ENCODE peak calls at places on chromosomes 2 and 18, in five cellular contexts. One of them, this sample, is unnamed.

GRCh38 chr2:64404002-64404731 is 49.8 kb upstream of the LGALSL start:
- DNase-seq in H1: peak; percentile 54
- DNase-seq in tibial nerve: peak; percentile 77
- DNase-seq in Karpas-422: no peak
- DNase-seq in left lung: peak; percentile 79
- DNase-seq in this sample: no peak

GRCh38 chr2:17879913-17880274 is 1.4 kb downstream of the KCNS3 start:
- DNase-seq in tibial nerve: no peak
- DNase-seq in left lung: no peak
- DNase-seq in Karpas-422: no peak
- DNase-seq in H1: no peak
- DNase-seq in this sample: no peak

GRCh38 chr2:224147174-224147573 is 108.1 kb upstream of the SERPINE2 start:
- DNase-seq in Karpas-422: no peak
- DNase-seq in tibial nerve: no peak
- DNase-seq in left lung: no peak
- DNase-seq in H1: no peak
- DNase-seq in this sample: no peak

GRCh38 chr18:70132999-70133398 is 72.5 kb downstream of the RTTN start:
- DNase-seq in H1: no peak
- DNase-seq in left lung: no peak
- DNase-seq in tibial nerve: no peak
- DNase-seq in Karpas-422: no peak
- DNase-seq in this sample: no peak

GRCh38 chr18:65753520-65753919 is 2.7 kb downstream of the CDH7 start:
- DNase-seq in Karpas-422: peak; percentile 67
- DNase-seq in tibial nerve: no peak
- DNase-seq in left lung: no peak
- DNase-seq in H1: no peak
- DNase-seq in this sample: no peak

GRCh38 chr2:55115795-55116597 is 65.7 kb upstream of the RTN4 start:
- DNase-seq in Karpas-422: no peak
- DNase-seq in H1: no peak
- DNase-seq in tibial nerve: no peak
- DNase-seq in left lung: no peak
- DNase-seq in this sample: no peak

GRCh38 chr2:84807063-84807485 is 73.8 kb downstream of the TRABD2A start:
- DNase-seq in Karpas-422: no peak
- DNase-seq in left lung: no peak
- DNase-seq in tibial nerve: peak; percentile 35
- DNase-seq in H1: no peak
- DNase-seq in this sample: no peak

GRCh38 chr18:49849331-49850217 is 36.2 kb upstream of the ACAA2 start:
- DNase-seq in Karpas-422: no peak
- DNase-seq in H1: peak; percentile 58
- DNase-seq in tibial nerve: peak; percentile 4
- DNase-seq in left lung: peak; percentile 90
- DNase-seq in this sample: no peak

GRCh38 chr2:139353874-139354273 is 573.7 kb upstream of the NXPH2 start:
- DNase-seq in H1: no peak
- DNase-seq in tibial nerve: no peak
- DNase-seq in left lung: no peak
- DNase-seq in Karpas-422: no peak
- DNase-seq in this sample: no peak

GRCh38 chr2:24342110-24342910 is 18.0 kb downstream of the ITSN2 start:
- DNase-seq in tibial nerve: no peak
- DNase-seq in H1: no peak
- DNase-seq in left lung: no peak
- DNase-seq in Karpas-422: peak; percentile 78
- DNase-seq in this sample: no peak

GRCh38 chr18:7980661-7981060 is 413.5 kb downstream of the PTPRM start:
- DNase-seq in left lung: no peak
- DNase-seq in tibial nerve: no peak
- DNase-seq in Karpas-422: no peak
- DNase-seq in H1: no peak
- DNase-seq in this sample: no peak

GRCh38 chr2:216646116-216646515 is 12.9 kb downstream of the IGFBP2 start:
- DNase-seq in H1: no peak
- DNase-seq in Karpas-422: no peak
- DNase-seq in left lung: no peak
- DNase-seq in tibial nerve: no peak
- DNase-seq in this sample: no peak

GRCh38 chr2:219142329-219142728 is 18.3 kb downstream of the NHEJ1 start:
- DNase-seq in tibial nerve: no peak
- DNase-seq in left lung: no peak
- DNase-seq in Karpas-422: no peak
- DNase-seq in H1: no peak
- DNase-seq in this sample: no peak

GRCh38 chr2:127637725-127638252 is 8.2 kb upstream of the GPR17 start:
- DNase-seq in Karpas-422: no peak
- DNase-seq in H1: peak; percentile 61
- DNase-seq in left lung: peak; percentile 74
- DNase-seq in tibial nerve: no peak
- DNase-seq in this sample: no peak

GRCh38 chr18:40431071-40431998 is 1523.7 kb upstream of the PIK3C3 start:
- DNase-seq in H1: no peak
- DNase-seq in left lung: no peak
- DNase-seq in tibial nerve: no peak
- DNase-seq in Karpas-422: no peak
- DNase-seq in this sample: no peak

GRCh38 chr2:74003494-74004211 is 18.9 kb downstream of the TET3 start:
- DNase-seq in H1: no peak
- DNase-seq in tibial nerve: no peak
- DNase-seq in left lung: no peak
- DNase-seq in Karpas-422: no peak
- DNase-seq in this sample: no peak

GRCh38 chr2:226187601-226188000 is 612.0 kb downstream of the IRS1 start:
- DNase-seq in left lung: no peak
- DNase-seq in H1: no peak
- DNase-seq in tibial nerve: no peak
- DNase-seq in Karpas-422: no peak
- DNase-seq in this sample: no peak

GRCh38 chr18:37484893-37485834 is 80.4 kb downstream of the CELF4 start:
- DNase-seq in Karpas-422: no peak
- DNase-seq in H1: peak; percentile 43
- DNase-seq in tibial nerve: no peak
- DNase-seq in left lung: no peak
- DNase-seq in this sample: no peak

GRCh38 chr2:111927723-111928122 is 29.3 kb downstream of the MERTK start:
- DNase-seq in left lung: no peak
- DNase-seq in tibial nerve: no peak
- DNase-seq in H1: no peak
- DNase-seq in Karpas-422: no peak
- DNase-seq in this sample: no peak

GRCh38 chr2:207629553-207629952 is 4.4 kb upstream of the METTL21A start:
- DNase-seq in tibial nerve: no peak
- DNase-seq in left lung: no peak
- DNase-seq in H1: no peak
- DNase-seq in Karpas-422: peak; percentile 39
- DNase-seq in this sample: no peak

GRCh38 chr18:76817888-76818611 is 4.3 kb upstream of the ZNF236 start:
- DNase-seq in Karpas-422: no peak
- DNase-seq in tibial nerve: no peak
- DNase-seq in left lung: no peak
- DNase-seq in H1: no peak
- DNase-seq in this sample: no peak

DNA sequence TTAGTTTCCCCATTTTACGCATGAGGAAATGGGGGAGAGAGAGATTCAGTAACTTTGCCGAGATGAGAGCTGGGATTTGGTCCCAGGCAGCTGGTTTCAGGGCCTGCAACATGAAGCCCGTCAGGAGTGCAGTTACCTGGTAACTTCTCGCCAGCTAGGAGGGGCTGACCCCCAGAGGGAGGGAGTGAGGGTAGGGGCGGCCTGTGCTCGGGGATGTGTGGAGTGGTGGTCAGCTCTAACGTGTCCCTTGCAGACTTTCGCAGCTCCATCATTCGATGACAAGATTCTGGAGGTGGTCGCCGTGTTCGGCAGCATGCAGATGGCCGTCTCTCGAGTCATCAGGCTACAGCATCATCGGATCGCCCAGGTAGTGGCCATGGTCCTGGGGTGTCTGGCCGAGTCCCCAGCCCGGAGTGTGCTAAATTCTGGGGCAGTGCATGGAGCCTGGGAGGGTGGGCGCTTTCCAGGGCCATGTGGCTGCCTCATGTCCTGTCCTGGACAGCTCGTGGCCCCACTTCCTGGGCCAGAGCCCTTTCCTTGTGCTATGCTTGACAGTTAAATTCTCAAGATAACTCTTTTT is 103.8 kb downstream of the DGKD start:
- DNase-seq in left lung: peak; percentile 63
- DNase-seq in H1: no peak
- DNase-seq in tibial nerve: no peak
- DNase-seq in Karpas-422: no peak
- DNase-seq in this sample: no peak
- H3K9me3 ChIP-seq in left lung: no peaks in the 10 kb centered on the region
- H3K9me3 ChIP-seq in H1: no peaks in the 10 kb centered on the region
- H3K9me3 ChIP-seq in tibial nerve: no peaks in the 10 kb centered on the region
- H3K9me3 ChIP-seq in Karpas-422: no peaks in the 10 kb centered on the region
- H3K9me3 ChIP-seq in this sample: no peaks in the 10 kb centered on the region

GRCh38 chr2:128789776-128790455 is 471.2 kb upstream of the HS6ST1 start:
- DNase-seq in H1: no peak
- DNase-seq in left lung: peak; percentile 47
- DNase-seq in Karpas-422: no peak
- DNase-seq in tibial nerve: no peak
- DNase-seq in this sample: no peak
- H3K9me3 ChIP-seq in H1: no peaks in the 10 kb centered on the region
- H3K9me3 ChIP-seq in left lung: no peaks in the 10 kb centered on the region
- H3K9me3 ChIP-seq in Karpas-422: no peaks in the 10 kb centered on the region
- H3K9me3 ChIP-seq in tibial nerve: no peaks in the 10 kb centered on the region
- H3K9me3 ChIP-seq in this sample: no peaks in the 10 kb centered on the region

GRCh38 chr2:6846967-6847695 is 18.6 kb downstream of the CMPK2 start:
- DNase-seq in tibial nerve: no peak
- DNase-seq in Karpas-422: no peak
- DNase-seq in left lung: no peak
- DNase-seq in H1: no peak
- DNase-seq in this sample: no peak

GRCh38 chr2:6845903-6846302 is 19.8 kb downstream of the CMPK2 start:
- DNase-seq in left lung: no peak
- DNase-seq in Karpas-422: peak; percentile 51
- DNase-seq in tibial nerve: no peak
- DNase-seq in H1: no peak
- DNase-seq in this sample: no peak

GRCh38 chr2:6845312-6845711 is 20.4 kb downstream of the CMPK2 start:
- DNase-seq in Karpas-422: peak; percentile 58
- DNase-seq in H1: no peak
- DNase-seq in tibial nerve: no peak
- DNase-seq in left lung: no peak
- DNase-seq in this sample: no peak

GRCh38 chr2:6846540-6846939 is 19.2 kb downstream of the CMPK2 start:
- DNase-seq in Karpas-422: no peak
- DNase-seq in tibial nerve: no peak
- DNase-seq in left lung: no peak
- DNase-seq in H1: no peak
- DNase-seq in this sample: no peak

GRCh38 chr2:6841537-6842287 is 24.0 kb downstream of the CMPK2 start:
- DNase-seq in Karpas-422: no peak
- DNase-seq in H1: no peak
- DNase-seq in tibial nerve: no peak
- DNase-seq in left lung: no peak
- DNase-seq in this sample: no peak
- H3K9me3 ChIP-seq in Karpas-422: peaks cover 27% of the 10 kb centered on the region
- H3K9me3 ChIP-seq in H1: peaks cover 53% of the 10 kb centered on the region
- H3K9me3 ChIP-seq in tibial nerve: peaks cover 75% of the 10 kb centered on the region
- H3K9me3 ChIP-seq in left lung: peaks cover 10% of the 10 kb centered on the region
- H3K9me3 ChIP-seq in this sample: peaks cover 37% of the 10 kb centered on the region

GRCh38 chr2:95143838-95144237 is 15.8 kb downstream of the ZNF514 start:
- DNase-seq in left lung: no peak
- DNase-seq in Karpas-422: no peak
- DNase-seq in tibial nerve: no peak
- DNase-seq in H1: no peak
- DNase-seq in this sample: no peak

DNA sequence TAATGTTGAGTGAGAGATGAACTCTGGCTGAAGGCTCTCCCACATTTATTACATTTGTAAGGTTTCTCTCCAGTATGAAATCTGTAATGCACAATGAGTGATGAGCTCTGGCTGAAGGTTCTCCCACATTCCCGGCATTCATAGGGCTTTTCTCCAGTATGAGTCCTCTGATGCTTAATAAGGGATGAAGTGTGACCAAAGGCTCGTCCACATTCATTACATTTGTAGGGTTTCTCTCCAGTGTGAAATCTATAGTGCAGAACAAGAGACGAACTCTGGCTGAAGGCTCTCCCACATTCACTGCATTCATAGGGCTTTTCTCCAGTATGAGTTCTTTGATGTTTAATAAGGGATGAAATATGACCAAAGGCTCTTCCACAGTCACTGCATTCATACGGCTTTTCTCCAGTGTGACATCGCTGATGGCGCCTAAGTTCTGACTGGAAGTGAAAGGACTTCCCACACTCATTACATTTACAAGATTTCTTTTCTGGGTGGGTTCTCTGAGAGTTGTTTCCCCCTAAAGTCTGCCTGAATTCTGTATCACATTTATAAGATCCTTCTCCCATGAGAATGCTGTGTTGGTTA is 10.2 kb downstream of the ZNF514 start:
- DNase-seq in Karpas-422: no peak
- DNase-seq in tibial nerve: no peak
- DNase-seq in left lung: no peak
- DNase-seq in H1: no peak
- DNase-seq in this sample: no peak
- H3K9me3 ChIP-seq in Karpas-422: peaks cover 62% of the 10 kb centered on the region
- H3K9me3 ChIP-seq in tibial nerve: peaks cover 99% of the 10 kb centered on the region
- H3K9me3 ChIP-seq in left lung: no peaks in the 10 kb centered on the region
- H3K9me3 ChIP-seq in H1: peaks cover 77% of the 10 kb centered on the region
- H3K9me3 ChIP-seq in this sample: peaks cover 42% of the 10 kb centered on the region

DNA sequence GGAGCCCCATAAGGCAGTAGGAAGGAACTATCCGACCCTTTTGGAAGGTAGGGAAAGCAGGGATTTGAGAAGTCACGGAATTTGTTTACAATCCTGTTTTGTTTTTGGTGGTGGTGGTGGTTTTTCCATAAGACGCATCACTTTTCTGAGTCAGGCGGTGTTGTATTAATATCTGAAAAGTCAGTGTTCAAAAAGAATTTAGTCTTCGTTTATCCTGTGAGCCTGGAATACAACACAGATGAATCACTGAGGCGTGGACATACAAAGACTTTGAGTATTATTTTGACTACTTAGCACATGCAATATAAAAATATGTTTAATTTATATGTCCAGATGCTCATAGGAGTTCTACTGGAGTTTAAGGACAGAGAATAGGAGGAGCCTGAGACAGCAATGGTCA is 780 bp downstream of the ZNF892 start:
- DNase-seq in H1: no peak
- DNase-seq in Karpas-422: no peak
- DNase-seq in left lung: no peak
- DNase-seq in tibial nerve: no peak
- DNase-seq in this sample: no peak
- H3K9me3 ChIP-seq in H1: peaks cover 36% of the 10 kb centered on the region
- H3K9me3 ChIP-seq in Karpas-422: peaks cover 10% of the 10 kb centered on the region
- H3K9me3 ChIP-seq in left lung: no peaks in the 10 kb centered on the region
- H3K9me3 ChIP-seq in tibial nerve: peaks cover 35% of the 10 kb centered on the region
- H3K9me3 ChIP-seq in this sample: peaks cover 7% of the 10 kb centered on the region

DNA sequence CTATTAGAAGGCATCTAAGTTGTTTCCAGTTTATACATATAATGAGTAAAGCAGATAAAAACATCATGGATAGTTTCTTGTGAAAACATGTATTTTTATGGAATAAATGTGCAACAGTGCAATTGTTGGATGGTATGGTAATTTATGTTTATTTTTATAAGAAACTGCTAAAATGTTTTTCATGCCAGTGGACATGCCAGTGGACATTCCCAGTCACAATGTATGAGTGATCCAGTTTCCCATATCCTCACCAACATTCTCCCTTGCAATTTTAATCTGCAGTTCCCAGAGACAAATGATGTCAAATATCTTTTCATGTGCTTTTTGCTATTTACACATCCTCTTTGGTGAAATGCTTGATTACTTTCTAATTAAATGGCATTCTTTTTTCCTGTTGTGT is 818.6 kb downstream of the SUCLG1 start:
- DNase-seq in Karpas-422: no peak
- DNase-seq in tibial nerve: no peak
- DNase-seq in H1: no peak
- DNase-seq in left lung: no peak
- DNase-seq in this sample: no peak
- H3K9me3 ChIP-seq in Karpas-422: peaks cover 50% of the 10 kb centered on the region
- H3K9me3 ChIP-seq in tibial nerve: no peaks in the 10 kb centered on the region
- H3K9me3 ChIP-seq in H1: no peaks in the 10 kb centered on the region
- H3K9me3 ChIP-seq in left lung: no peaks in the 10 kb centered on the region
- H3K9me3 ChIP-seq in this sample: no peaks in the 10 kb centered on the region